ENCODE peak calls at places on chromosome 5, in six cellular contexts. Z is PC-3; G is smooth muscle cell of the brain vasculature; T is activated CD8-positive, alpha-beta memory T cell treated with anti-CD3 and anti-CD28 coated beads, Interleukin-2, amount 50 U/mL, for 48 hours; K is psoas muscle; V is non-pigmented ciliary epithelial cell. O is an unnamed sample.

GRCh38 chr5:96752341-96753016 is 55.3 kb downstream of the ERAP1 start:
- DNase-seq in T (no peak), V (no peak), K (no peak), G (peak; percentile 46), Z (peak; percentile 87), O (no peak)

GRCh38 chr5:108312258-108312657 is 69.6 kb downstream of the FBXL17 start:
- DNase-seq in K (no peak), Z (no peak), G (no peak), T (no peak), V (no peak), O (no peak)

GRCh38 chr5:149675467-149676201 is 54.5 kb upstream of the PPARGC1B start:
- DNase-seq in V (no peak), K (no peak), T (peak; percentile 10), Z (no peak), G (no peak), O (no peak)

GRCh38 chr5:180785794-180786221 is 16.8 kb downstream of the MGAT1 start:
- DNase-seq in K (peak; percentile 42), T (peak; percentile 47), Z (peak; percentile 76), G (no peak), V (no peak), O (no peak)

GRCh38 chr5:151670953-151671636 is 15.6 kb downstream of the SPARC start:
- DNase-seq in G (no peak), V (no peak), T (no peak), K (no peak), Z (peak; percentile 51), O (no peak)

GRCh38 chr5:59766394-59766793 is 127.1 kb downstream of the PDE4D start:
- DNase-seq in T (no peak), V (no peak), G (no peak), K (no peak), Z (no peak), O (no peak)

GRCh38 chr5:3091040-3091774 is 339.7 kb upstream of the IRX2 start:
- DNase-seq in V (no peak), T (no peak), G (no peak), K (no peak), Z (no peak), O (no peak)

GRCh38 chr5:139848508-139849100 is 53.0 kb downstream of the PSD2 start:
- DNase-seq in Z (no peak), V (no peak), G (no peak), K (peak; percentile 46), T (no peak), O (no peak)

GRCh38 chr5:169716287-169716686 is 79.2 kb downstream of the DOCK2 start:
- DNase-seq in T (no peak), Z (peak; percentile 52), K (no peak), G (no peak), V (no peak), O (no peak)

GRCh38 chr5:9125852-9126251 is 420.0 kb downstream of the SEMA5A start:
- DNase-seq in Z (no peak), T (no peak), K (no peak), G (no peak), V (no peak), O (no peak)

GRCh38 chr5:141363952-141364660 is at the start of gene PCDHGA5:
- DNase-seq in G (no peak), V (no peak), Z (peak; percentile 45), K (no peak), T (no peak), O (no peak)

GRCh38 chr5:142699105-142699720 is 13.3 kb upstream of the FGF1 start:
- DNase-seq in G (peak; percentile 78), Z (peak; percentile 92), T (peak; percentile 91), K (peak; percentile 85), V (peak; percentile 44), O (peak; percentile 90)

O was measured in suprapubic skin.